ENCODE peak calls at places on chromosomes 11 and 22, in five cellular contexts. D is GM12878, P is K562, J is HepG2, Z is HCT116. W is an unnamed sample.

GRCh38 chr22:29213481-29213880 is 7.8 kb downstream of the EMID1 start:
- DNase-seq in J (no peak), D (no peak), P (no peak), Z (no peak), W (no peak)

GRCh38 chr22:50526849-50527801 is 1.7 kb upstream of the SCO2 start:
- DNase-seq in P (peak; percentile 64), Z (no peak), D (no peak), J (peak; percentile 70), W (peak; percentile 72)

GRCh38 chr11:74417860-74418508 is 19.8 kb upstream of the PGM2L1 start:
- DNase-seq in J (no peak), Z (no peak), P (no peak), D (no peak), W (no peak)

GRCh38 chr11:132402056-132402684 is 1031.8 kb downstream of the NTM start:
- DNase-seq in Z (no peak), J (no peak), P (no peak), D (peak; percentile 24), W (no peak)

GRCh38 chr22:40855104-40855959 is 1.1 kb downstream of the ST13 start:
- DNase-seq in Z (no peak), P (no peak), J (no peak), D (no peak), W (no peak)

GRCh38 chr22:10778296-10778814 is 4749.6 kb upstream of the OR11H1 start:
- DNase-seq in D (no peak), P (peak; percentile 9), Z (no peak), J (no peak), W (no peak)

GRCh38 chr11:119673389-119674336 is 55.3 kb downstream of the NECTIN1 start:
- DNase-seq in Z (no peak), J (no peak), D (peak; percentile 88), P (no peak), W (no peak)

GRCh38 chr11:7485854-7486425 is 634 bp downstream of the OLFML1 start:
- DNase-seq in J (no peak), Z (no peak), D (no peak), P (no peak), W (no peak)

GRCh38 chr11:7657306-7658025 is 15.8 kb downstream of the CYB5R2 start:
- DNase-seq in J (peak; percentile 67), D (no peak), Z (peak; percentile 28), P (peak; percentile 38), W (peak; percentile 87)

GRCh38 chr11:126140106-126140931 is 71.1 kb downstream of the RPUSD4 start:
- DNase-seq in P (no peak), Z (no peak), D (no peak), J (no peak), W (no peak)

GRCh38 chr11:68666854-68667253 is 17.5 kb upstream of the GAL start:
- DNase-seq in J (no peak), Z (no peak), P (no peak), D (no peak), W (no peak)

GRCh38 chr11:19368726-19369364 is 128.1 kb upstream of the E2F8 start:
- DNase-seq in D (no peak), P (no peak), Z (no peak), J (no peak), W (no peak)

GRCh38 chr22:32620992-32621391 is 146.4 kb downstream of the FBXO7 start:
- DNase-seq in J (peak; percentile 24), P (no peak), Z (no peak), D (no peak), W (peak; percentile 12)

GRCh38 chr11:17019231-17019630 is 5.0 kb upstream of the PLEKHA7 start:
- DNase-seq in P (no peak), Z (no peak), D (no peak), J (no peak), W (no peak)

GRCh38 chr11:13347901-13348300 is 70.3 kb downstream of the BMAL1 start:
- DNase-seq in D (no peak), Z (no peak), P (no peak), J (no peak), W (no peak)

GRCh38 chr11:76803811-76804600 is 20.9 kb downstream of the TSKU start:
- DNase-seq in P (no peak), D (no peak), J (no peak), Z (no peak), W (no peak)

DNA sequence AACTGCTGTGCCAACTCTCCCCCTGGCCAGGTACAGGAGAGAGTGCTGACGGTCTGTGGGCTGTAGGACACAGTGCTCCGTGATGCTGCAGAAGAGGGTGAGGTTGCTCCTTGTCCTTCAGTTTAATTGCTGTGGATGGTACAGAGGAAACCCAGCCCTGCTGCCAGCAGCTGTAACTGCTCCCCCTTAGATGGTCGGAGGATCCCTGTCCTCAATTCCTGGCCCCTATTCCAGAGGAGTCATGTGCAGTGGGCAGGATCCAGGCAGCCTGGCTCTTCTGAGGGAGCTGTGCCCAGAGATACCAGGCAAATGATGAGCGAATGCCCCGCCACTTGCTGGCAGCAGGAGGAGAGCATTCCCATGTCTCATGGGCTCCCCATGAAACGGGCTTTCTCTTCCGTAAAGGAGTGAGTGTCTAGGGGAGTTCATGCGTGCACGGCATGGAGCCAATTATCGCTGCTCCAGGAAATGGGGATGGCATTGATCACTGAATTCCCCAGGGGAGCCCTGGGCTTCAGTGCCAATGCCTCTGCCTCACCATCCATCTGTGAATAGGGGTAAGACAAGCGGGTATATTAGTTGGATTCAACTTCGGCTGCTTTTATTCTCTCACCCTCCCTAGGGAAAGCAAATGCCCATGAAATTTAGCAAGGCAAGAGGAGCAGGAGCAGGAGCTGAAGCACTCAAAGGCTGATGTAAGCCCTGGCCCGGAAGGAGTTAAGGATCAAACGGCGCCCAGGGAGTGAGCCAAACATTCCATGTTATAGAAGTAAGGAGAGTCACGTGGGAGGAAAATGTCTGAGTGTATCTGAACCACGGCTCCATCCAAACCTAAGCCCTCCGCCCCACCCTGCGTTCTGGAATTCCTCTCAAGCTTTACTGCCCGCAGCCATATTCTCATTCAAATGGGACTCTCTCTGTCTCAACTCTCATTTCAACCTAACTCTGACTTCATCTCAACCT is 51.0 kb upstream of the CSNK2A3 start:
- DNase-seq in Z (no peak), P (no peak), D (no peak), J (no peak), W (no peak)
- TF ChIP-seq JUND in Z (no peak), P (no peak), D (no peak), J (no peak), W (no peak)

GRCh38 chr11:69974528-69974927 is 103.6 kb upstream of the ANO1 start:
- DNase-seq in D (no peak), J (no peak), P (no peak), Z (no peak), W (no peak)
- TF ChIP-seq JUND in D (no peak), J (no peak), P (no peak), Z (no peak), W (no peak)

GRCh38 chr11:57762235-57762866 is 749 bp downstream of the CTNND1 start:
- DNase-seq in J (no peak), P (no peak), D (no peak), Z (no peak), W (no peak)
- TF ChIP-seq JUND in J (no peak), P (no peak), D (no peak), Z (no peak), W (no peak)

GRCh38 chr22:45994516-45995404 is 17.8 kb upstream of the WNT7B start:
- DNase-seq in D (no peak), P (peak; percentile 72), J (no peak), Z (no peak), W (peak; percentile 70)
- TF ChIP-seq JUND in D (no peak), P (no peak), J (no peak), Z (no peak), W (no peak)

GRCh38 chr11:65275906-65276305 is 14.1 kb downstream of the POLA2 start:
- DNase-seq in J (peak; percentile 61), P (no peak), Z (no peak), D (no peak), W (no peak)

GRCh38 chr11:65278351-65278750 is 16.6 kb downstream of the POLA2 start:
- DNase-seq in D (no peak), J (no peak), Z (no peak), P (no peak), W (no peak)

GRCh38 chr11:65277878-65278277 is 16.1 kb downstream of the POLA2 start:
- DNase-seq in D (no peak), Z (no peak), J (no peak), P (no peak), W (no peak)

GRCh38 chr11:65279713-65280459 is 18.1 kb downstream of the POLA2 start:
- DNase-seq in Z (peak; percentile 96), P (no peak), D (peak; percentile 46), J (peak; percentile 24), W (no peak)

DNA sequence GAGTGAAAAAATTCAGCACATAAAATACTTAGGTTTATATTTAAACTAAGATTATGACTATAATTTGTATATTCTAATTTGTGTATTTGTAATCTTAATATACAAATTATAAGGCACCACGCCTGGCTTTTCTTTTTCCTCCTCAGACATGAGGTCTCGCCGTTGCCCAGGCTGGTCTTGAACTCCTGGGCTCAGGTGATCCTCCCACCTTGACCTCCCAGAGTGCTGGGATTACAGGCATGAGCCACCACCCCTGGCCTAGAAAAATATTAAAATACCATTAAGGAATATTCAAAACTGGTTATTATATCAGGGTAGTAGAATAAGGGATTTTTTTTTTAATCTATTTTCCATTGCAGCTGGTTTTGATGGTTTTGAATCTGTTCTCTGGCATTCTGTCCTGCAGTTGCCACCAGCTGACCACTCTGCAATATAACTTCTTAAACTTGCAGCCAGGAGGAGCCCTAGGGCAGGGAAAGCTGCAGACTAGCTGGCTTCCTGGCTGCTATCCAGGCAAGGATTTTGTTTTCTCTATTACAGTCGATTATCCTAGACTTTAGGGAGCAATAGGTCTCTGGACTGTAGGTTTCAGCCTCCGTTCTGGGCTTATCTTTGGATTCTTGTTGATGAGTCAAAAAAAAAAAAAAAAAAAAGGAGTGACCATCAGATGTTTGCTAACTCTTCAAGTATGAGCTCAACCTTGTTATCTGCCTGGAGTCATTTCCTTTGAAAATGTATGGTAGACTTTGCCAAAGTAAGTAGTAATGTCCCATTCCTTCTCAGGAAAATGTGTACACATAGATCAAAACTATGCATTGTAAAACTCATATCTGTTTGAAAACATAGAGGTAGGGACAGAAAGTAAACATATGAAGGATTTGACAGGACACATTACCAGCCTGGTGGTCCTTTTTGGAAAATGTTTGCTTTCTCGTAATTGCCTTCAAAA is 13.2 kb downstream of the POLA2 start:
- DNase-seq in J (peak; percentile 89), D (no peak), P (peak; percentile 76), Z (peak; percentile 68), W (peak; percentile 85)
- TF ChIP-seq JUND in J (no peak), D (no peak), P (peak; percentile 87), Z (no peak), W (peak; percentile 31)